ENCODE peak calls at places on chromosomes 7 and 10, in ten cellular contexts. One of them, this sample, is unnamed.

GRCh38 chr10:123995461-123996131 is 97.8 kb downstream of the CHST15 start:
- DNase-seq in brain microvascular endothelial cell: peak; percentile 88
- DNase-seq in cardiac muscle cell: peak; percentile 87
- DNase-seq in body of pancreas: peak; percentile 46
- DNase-seq in heart left ventricle: no peak
- DNase-seq in astrocyte of the spinal cord: peak; percentile 95
- DNase-seq in AG09309: peak; percentile 39
- DNase-seq in BE2C: peak; percentile 65
- DNase-seq in coronary artery: peak; percentile 77
- DNase-seq in foreskin fibroblast: peak; percentile 86
- DNase-seq in this sample: no peak

GRCh38 chr7:134766779-134767566 is 12.5 kb upstream of the CALD1 start:
- DNase-seq in brain microvascular endothelial cell: peak; percentile 60
- DNase-seq in cardiac muscle cell: peak; percentile 60
- DNase-seq in body of pancreas: no peak
- DNase-seq in heart left ventricle: no peak
- DNase-seq in astrocyte of the spinal cord: peak; percentile 70
- DNase-seq in AG09309: no peak
- DNase-seq in BE2C: no peak
- DNase-seq in coronary artery: no peak
- DNase-seq in foreskin fibroblast: no peak
- DNase-seq in this sample: no peak

GRCh38 chr10:94706089-94706488 is 22.6 kb downstream of the CYP2C18 start:
- DNase-seq in brain microvascular endothelial cell: no peak
- DNase-seq in cardiac muscle cell: no peak
- DNase-seq in body of pancreas: no peak
- DNase-seq in heart left ventricle: no peak
- DNase-seq in astrocyte of the spinal cord: no peak
- DNase-seq in AG09309: no peak
- DNase-seq in BE2C: no peak
- DNase-seq in coronary artery: no peak
- DNase-seq in foreskin fibroblast: no peak
- DNase-seq in this sample: no peak

GRCh38 chr7:40469481-40469880 is 334.7 kb downstream of the SUGCT start:
- DNase-seq in brain microvascular endothelial cell: peak; percentile 84
- DNase-seq in cardiac muscle cell: peak; percentile 59
- DNase-seq in body of pancreas: no peak
- DNase-seq in heart left ventricle: no peak
- DNase-seq in astrocyte of the spinal cord: peak; percentile 69
- DNase-seq in AG09309: peak; percentile 84
- DNase-seq in BE2C: no peak
- DNase-seq in coronary artery: no peak
- DNase-seq in foreskin fibroblast: peak; percentile 68
- DNase-seq in this sample: peak; percentile 52

GRCh38 chr10:5692476-5693358 is 8.1 kb downstream of the TASOR2 start:
- DNase-seq in brain microvascular endothelial cell: peak; percentile 14
- DNase-seq in cardiac muscle cell: peak; percentile 53
- DNase-seq in body of pancreas: peak; percentile 41
- DNase-seq in heart left ventricle: peak; percentile 48
- DNase-seq in astrocyte of the spinal cord: peak; percentile 50
- DNase-seq in AG09309: no peak
- DNase-seq in BE2C: peak; percentile 66
- DNase-seq in coronary artery: peak; percentile 73
- DNase-seq in foreskin fibroblast: no peak
- DNase-seq in this sample: no peak

GRCh38 chr7:133853706-133854276 is 273.3 kb upstream of the LRGUK start:
- DNase-seq in brain microvascular endothelial cell: peak; percentile 72
- DNase-seq in cardiac muscle cell: peak; percentile 68
- DNase-seq in body of pancreas: peak; percentile 38
- DNase-seq in heart left ventricle: no peak
- DNase-seq in astrocyte of the spinal cord: peak; percentile 81
- DNase-seq in AG09309: peak; percentile 89
- DNase-seq in BE2C: peak; percentile 77
- DNase-seq in coronary artery: no peak
- DNase-seq in foreskin fibroblast: peak; percentile 80
- DNase-seq in this sample: peak; percentile 39

GRCh38 chr10:32788359-32788758 is 169.7 kb downstream of the ITGB1 start:
- DNase-seq in brain microvascular endothelial cell: no peak
- DNase-seq in cardiac muscle cell: no peak
- DNase-seq in body of pancreas: no peak
- DNase-seq in heart left ventricle: no peak
- DNase-seq in astrocyte of the spinal cord: no peak
- DNase-seq in AG09309: no peak
- DNase-seq in BE2C: no peak
- DNase-seq in coronary artery: no peak
- DNase-seq in foreskin fibroblast: no peak
- DNase-seq in this sample: no peak

GRCh38 chr10:6012506-6012905 is 35.2 kb upstream of the IL15RA start:
- DNase-seq in brain microvascular endothelial cell: no peak
- DNase-seq in cardiac muscle cell: no peak
- DNase-seq in body of pancreas: no peak
- DNase-seq in heart left ventricle: no peak
- DNase-seq in astrocyte of the spinal cord: no peak
- DNase-seq in AG09309: no peak
- DNase-seq in BE2C: no peak
- DNase-seq in coronary artery: no peak
- DNase-seq in foreskin fibroblast: no peak
- DNase-seq in this sample: no peak

GRCh38 chr10:80260295-80261243 is 28.9 kb downstream of the MAT1A start:
- DNase-seq in brain microvascular endothelial cell: peak; percentile 27
- DNase-seq in cardiac muscle cell: peak; percentile 21
- DNase-seq in body of pancreas: no peak
- DNase-seq in heart left ventricle: no peak
- DNase-seq in astrocyte of the spinal cord: no peak
- DNase-seq in AG09309: no peak
- DNase-seq in BE2C: peak; percentile 40
- DNase-seq in coronary artery: no peak
- DNase-seq in foreskin fibroblast: no peak
- DNase-seq in this sample: no peak

GRCh38 chr7:55534262-55534915 is 37.9 kb downstream of the VOPP1 start:
- DNase-seq in brain microvascular endothelial cell: peak; percentile 40
- DNase-seq in cardiac muscle cell: peak; percentile 45
- DNase-seq in body of pancreas: peak; percentile 65
- DNase-seq in heart left ventricle: peak; percentile 37
- DNase-seq in astrocyte of the spinal cord: peak; percentile 50
- DNase-seq in AG09309: no peak
- DNase-seq in BE2C: no peak
- DNase-seq in coronary artery: no peak
- DNase-seq in foreskin fibroblast: peak; percentile 60
- DNase-seq in this sample: no peak

GRCh38 chr10:22927661-22928403 is at the start of gene ARMC3:
- DNase-seq in brain microvascular endothelial cell: peak; percentile 36
- DNase-seq in cardiac muscle cell: peak; percentile 74
- DNase-seq in body of pancreas: peak; percentile 73
- DNase-seq in heart left ventricle: peak; percentile 38
- DNase-seq in astrocyte of the spinal cord: peak; percentile 56
- DNase-seq in AG09309: no peak
- DNase-seq in BE2C: peak; percentile 71
- DNase-seq in coronary artery: peak; percentile 81
- DNase-seq in foreskin fibroblast: peak; percentile 6
- DNase-seq in this sample: no peak

GRCh38 chr10:117096559-117097201 is 41.4 kb downstream of the VAX1 start:
- DNase-seq in brain microvascular endothelial cell: no peak
- DNase-seq in cardiac muscle cell: no peak
- DNase-seq in body of pancreas: no peak
- DNase-seq in heart left ventricle: no peak
- DNase-seq in astrocyte of the spinal cord: no peak
- DNase-seq in AG09309: no peak
- DNase-seq in BE2C: no peak
- DNase-seq in coronary artery: no peak
- DNase-seq in foreskin fibroblast: no peak
- DNase-seq in this sample: no peak

GRCh38 chr7:6446977-6447588 is 671 bp downstream of the DAGLB start:
- DNase-seq in brain microvascular endothelial cell: peak; percentile 91
- DNase-seq in cardiac muscle cell: peak; percentile 86
- DNase-seq in body of pancreas: peak; percentile 83
- DNase-seq in heart left ventricle: peak; percentile 62
- DNase-seq in astrocyte of the spinal cord: peak; percentile 79
- DNase-seq in AG09309: peak; percentile 64
- DNase-seq in BE2C: peak; percentile 80
- DNase-seq in coronary artery: no peak
- DNase-seq in foreskin fibroblast: peak; percentile 83
- DNase-seq in this sample: peak; percentile 77

GRCh38 chr10:71548494-71548846 is 151.8 kb downstream of the CDH23 start:
- DNase-seq in brain microvascular endothelial cell: peak; percentile 46
- DNase-seq in cardiac muscle cell: peak; percentile 25
- DNase-seq in body of pancreas: no peak
- DNase-seq in heart left ventricle: no peak
- DNase-seq in astrocyte of the spinal cord: peak; percentile 22
- DNase-seq in AG09309: no peak
- DNase-seq in BE2C: peak; percentile 42
- DNase-seq in coronary artery: no peak
- DNase-seq in foreskin fibroblast: no peak
- DNase-seq in this sample: no peak

GRCh38 chr10:25849971-25850370 is 84.1 kb upstream of the MYO3A start:
- DNase-seq in brain microvascular endothelial cell: no peak
- DNase-seq in cardiac muscle cell: peak; percentile 10
- DNase-seq in body of pancreas: no peak
- DNase-seq in heart left ventricle: no peak
- DNase-seq in astrocyte of the spinal cord: peak; percentile 4
- DNase-seq in AG09309: no peak
- DNase-seq in BE2C: no peak
- DNase-seq in coronary artery: no peak
- DNase-seq in foreskin fibroblast: no peak
- DNase-seq in this sample: no peak

GRCh38 chr10:64732372-64732715 is 1211.1 kb downstream of the REEP3 start:
- DNase-seq in brain microvascular endothelial cell: no peak
- DNase-seq in cardiac muscle cell: no peak
- DNase-seq in body of pancreas: no peak
- DNase-seq in heart left ventricle: no peak
- DNase-seq in astrocyte of the spinal cord: no peak
- DNase-seq in AG09309: no peak
- DNase-seq in BE2C: no peak
- DNase-seq in coronary artery: no peak
- DNase-seq in foreskin fibroblast: no peak
- DNase-seq in this sample: no peak

GRCh38 chr7:104946338-104946737 is 67.7 kb upstream of the KMT2E start:
- DNase-seq in brain microvascular endothelial cell: no peak
- DNase-seq in cardiac muscle cell: no peak
- DNase-seq in body of pancreas: no peak
- DNase-seq in heart left ventricle: no peak
- DNase-seq in astrocyte of the spinal cord: no peak
- DNase-seq in AG09309: no peak
- DNase-seq in BE2C: no peak
- DNase-seq in coronary artery: no peak
- DNase-seq in foreskin fibroblast: no peak
- DNase-seq in this sample: no peak

GRCh38 chr10:128211953-128212727 is 85.9 kb upstream of the MKI67 start:
- DNase-seq in brain microvascular endothelial cell: peak; percentile 50
- DNase-seq in cardiac muscle cell: peak; percentile 75
- DNase-seq in body of pancreas: peak; percentile 84
- DNase-seq in heart left ventricle: peak; percentile 73
- DNase-seq in astrocyte of the spinal cord: peak; percentile 37
- DNase-seq in AG09309: no peak
- DNase-seq in BE2C: peak; percentile 84
- DNase-seq in coronary artery: no peak
- DNase-seq in foreskin fibroblast: peak; percentile 37
- DNase-seq in this sample: peak; percentile 11
- H3K4me3 ChIP-seq in brain microvascular endothelial cell: no peak overlapping the region
- H3K4me3 ChIP-seq in cardiac muscle cell: no peak overlapping the region
- H3K4me3 ChIP-seq in body of pancreas: no peak overlapping the region
- H3K4me3 ChIP-seq in heart left ventricle: peak overlapping the region; percentile 0
- H3K4me3 ChIP-seq in astrocyte of the spinal cord: no peak overlapping the region
- H3K4me3 ChIP-seq in AG09309: no peak overlapping the region
- H3K4me3 ChIP-seq in BE2C: peak overlapping the region; percentile 61
- H3K4me3 ChIP-seq in coronary artery: peak overlapping the region; percentile 57
- H3K4me3 ChIP-seq in foreskin fibroblast: no peak overlapping the region
- H3K4me3 ChIP-seq in this sample: no peak overlapping the region

GRCh38 chr7:81248420-81248819 is 329.6 kb upstream of the SEMA3C start:
- DNase-seq in brain microvascular endothelial cell: no peak
- DNase-seq in cardiac muscle cell: no peak
- DNase-seq in body of pancreas: no peak
- DNase-seq in heart left ventricle: no peak
- DNase-seq in astrocyte of the spinal cord: no peak
- DNase-seq in AG09309: no peak
- DNase-seq in BE2C: no peak
- DNase-seq in coronary artery: no peak
- DNase-seq in foreskin fibroblast: no peak
- DNase-seq in this sample: no peak

GRCh38 chr7:81244213-81244612 is 325.4 kb upstream of the SEMA3C start:
- DNase-seq in brain microvascular endothelial cell: peak; percentile 24
- DNase-seq in cardiac muscle cell: peak; percentile 64
- DNase-seq in body of pancreas: no peak
- DNase-seq in heart left ventricle: no peak
- DNase-seq in astrocyte of the spinal cord: no peak
- DNase-seq in AG09309: no peak
- DNase-seq in BE2C: peak; percentile 42
- DNase-seq in coronary artery: no peak
- DNase-seq in foreskin fibroblast: peak; percentile 14
- DNase-seq in this sample: peak; percentile 12

DNA sequence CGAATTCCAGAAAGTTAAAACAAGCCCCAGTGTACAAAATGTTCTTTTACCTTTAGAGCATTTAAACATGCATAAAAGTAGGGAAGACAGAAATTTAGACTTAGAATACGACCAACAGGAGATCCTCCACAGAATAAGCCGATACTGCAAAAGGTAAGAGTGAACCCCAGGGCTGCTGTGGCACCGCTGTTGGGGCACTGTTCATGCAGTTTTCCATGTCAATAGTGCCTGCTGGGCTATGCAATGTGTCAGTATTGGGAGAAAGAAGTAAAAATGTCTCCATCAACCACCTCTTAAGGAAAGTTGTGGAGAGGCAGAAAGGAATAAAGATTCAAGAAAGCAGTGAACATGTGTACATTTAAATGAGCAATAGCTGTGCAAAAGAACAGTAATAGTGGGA is 326.5 kb upstream of the SEMA3C start:
- DNase-seq in brain microvascular endothelial cell: no peak
- DNase-seq in cardiac muscle cell: no peak
- DNase-seq in body of pancreas: no peak
- DNase-seq in heart left ventricle: no peak
- DNase-seq in astrocyte of the spinal cord: no peak
- DNase-seq in AG09309: no peak
- DNase-seq in BE2C: no peak
- DNase-seq in coronary artery: no peak
- DNase-seq in foreskin fibroblast: no peak
- DNase-seq in this sample: no peak
- TF ChIP-seq CTCF in brain microvascular endothelial cell: no peak
- TF ChIP-seq CTCF in cardiac muscle cell: no peak
- TF ChIP-seq CTCF in body of pancreas: no peak
- TF ChIP-seq CTCF in heart left ventricle: no peak
- TF ChIP-seq CTCF in astrocyte of the spinal cord: no peak
- TF ChIP-seq CTCF in AG09309: no peak
- TF ChIP-seq CTCF in BE2C: no peak
- TF ChIP-seq CTCF in coronary artery: no peak
- TF ChIP-seq CTCF in foreskin fibroblast: no peak
- TF ChIP-seq CTCF in this sample: no peak

GRCh38 chr10:77710759-77711682 is 73.4 kb upstream of the KCNMA1 start:
- DNase-seq in brain microvascular endothelial cell: peak; percentile 57
- DNase-seq in cardiac muscle cell: peak; percentile 73
- DNase-seq in body of pancreas: peak; percentile 75
- DNase-seq in heart left ventricle: peak; percentile 56
- DNase-seq in astrocyte of the spinal cord: peak; percentile 63
- DNase-seq in AG09309: no peak
- DNase-seq in BE2C: peak; percentile 84
- DNase-seq in coronary artery: no peak
- DNase-seq in foreskin fibroblast: peak; percentile 55
- DNase-seq in this sample: peak; percentile 30
- H3K4me3 ChIP-seq in brain microvascular endothelial cell: peak overlapping the region; percentile 60
- H3K4me3 ChIP-seq in cardiac muscle cell: peak overlapping the region; percentile 21
- H3K4me3 ChIP-seq in body of pancreas: no peak overlapping the region
- H3K4me3 ChIP-seq in heart left ventricle: peak overlapping the region; percentile 5
- H3K4me3 ChIP-seq in astrocyte of the spinal cord: peak overlapping the region; percentile 42
- H3K4me3 ChIP-seq in AG09309: peak overlapping the region; percentile 35
- H3K4me3 ChIP-seq in BE2C: peak overlapping the region; percentile 35
- H3K4me3 ChIP-seq in coronary artery: peak overlapping the region; percentile 69
- H3K4me3 ChIP-seq in foreskin fibroblast: peak overlapping the region; percentile 35
- H3K4me3 ChIP-seq in this sample: peak overlapping the region; percentile 19

GRCh38 chr7:141975806-141976523 is 2.4 kb upstream of the TAS2R38 start:
- DNase-seq in brain microvascular endothelial cell: peak; percentile 57
- DNase-seq in cardiac muscle cell: peak; percentile 33
- DNase-seq in body of pancreas: peak; percentile 83
- DNase-seq in heart left ventricle: peak; percentile 53
- DNase-seq in astrocyte of the spinal cord: peak; percentile 60
- DNase-seq in AG09309: no peak
- DNase-seq in BE2C: peak; percentile 81
- DNase-seq in coronary artery: peak; percentile 74
- DNase-seq in foreskin fibroblast: no peak
- DNase-seq in this sample: peak; percentile 2
- TF ChIP-seq CTCF in brain microvascular endothelial cell: peak; percentile 95
- TF ChIP-seq CTCF in cardiac muscle cell: peak; percentile 63
- TF ChIP-seq CTCF in body of pancreas: peak; percentile 80
- TF ChIP-seq CTCF in heart left ventricle: peak; percentile 68
- TF ChIP-seq CTCF in astrocyte of the spinal cord: peak; percentile 93
- TF ChIP-seq CTCF in AG09309: peak; percentile 62
- TF ChIP-seq CTCF in BE2C: peak; percentile 95
- TF ChIP-seq CTCF in coronary artery: peak; percentile 58
- TF ChIP-seq CTCF in foreskin fibroblast: peak; percentile 27
- TF ChIP-seq CTCF in this sample: peak; percentile 59

This sample was measured in HFF-Myc.